ENCODE peak calls at places on chromosomes 12 and 14, in five cellular contexts. X, V, U, W and E are unnamed samples.

GRCh38 chr12:111453071-111453989 is 47.6 kb downstream of the SH2B3 start:
- DNase-seq in V (peak; percentile 47), U (no peak), X (no peak), W (peak; percentile 8), E (no peak)

GRCh38 chr14:72849222-72849621 is 44.7 kb downstream of the DPF3 start:
- DNase-seq in W (no peak), X (no peak), U (no peak), V (no peak), E (no peak)

GRCh38 chr12:21971344-21971743 is 30.1 kb upstream of the ABCC9 start:
- DNase-seq in W (no peak), U (no peak), V (no peak), X (no peak), E (no peak)

GRCh38 chr14:73467800-73468199 is 9.5 kb upstream of the NUMB start:
- DNase-seq in W (no peak), U (no peak), X (no peak), V (no peak), E (peak; percentile 58)

GRCh38 chr14:75699331-75699730 is 38.3 kb downstream of the TTLL5 start:
- DNase-seq in V (no peak), U (no peak), W (no peak), X (no peak), E (no peak)

GRCh38 chr12:5873341-5873919 is 71.6 kb downstream of the ANO2 start:
- DNase-seq in U (no peak), V (no peak), X (no peak), W (no peak), E (no peak)

GRCh38 chr12:106205208-106206069 is 42.4 kb downstream of the CKAP4 start:
- DNase-seq in W (no peak), V (no peak), U (peak; percentile 24), X (no peak), E (no peak)

GRCh38 chr12:9798008-9798619 is 29.2 kb upstream of the KLRF1 start:
- DNase-seq in X (peak; percentile 77), V (no peak), W (peak; percentile 82), U (peak; percentile 28), E (peak; percentile 79)

GRCh38 chr12:116672842-116673516 is 64.9 kb downstream of the SPRING1 start:
- DNase-seq in W (no peak), U (no peak), X (no peak), V (no peak), E (no peak)

GRCh38 chr12:44960856-44961255 is 84.7 kb upstream of the NELL2 start:
- DNase-seq in W (no peak), X (no peak), U (no peak), V (no peak), E (no peak)

GRCh38 chr12:115599251-115599811 is 678.2 kb downstream of the MED13L start:
- DNase-seq in W (peak; percentile 86), V (no peak), X (no peak), U (no peak), E (no peak)

GRCh38 chr12:108855284-108856169 is 1.9 kb downstream of the SSH1 start:
- DNase-seq in X (peak; percentile 74), V (no peak), W (no peak), U (no peak), E (peak; percentile 52)

GRCh38 chr12:123571343-123571813 is 13.0 kb upstream of the TMED2 start:
- DNase-seq in U (peak; percentile 18), V (peak; percentile 86), W (peak; percentile 15), X (peak; percentile 82), E (peak; percentile 98)

GRCh38 chr14:70885343-70886014 is 21.8 kb upstream of the PCNX1 start:
- DNase-seq in W (no peak), U (no peak), X (no peak), V (no peak), E (no peak)

GRCh38 chr12:75294338-75294737 is 35.8 kb downstream of the CAPS2 start:
- DNase-seq in V (no peak), U (no peak), X (no peak), W (no peak), E (no peak)

GRCh38 chr12:94416613-94417012 is 43.1 kb downstream of the CEP83 start:
- DNase-seq in W (no peak), U (no peak), X (no peak), V (no peak), E (no peak)